ENCODE peak calls at places on chromosomes 7 and 10, in eight cellular contexts. X is neural progenitor cell; M is neuronal stem cell; T is EL; R is effector CD8-positive, alpha-beta T cell; E is activated CD4-positive, alpha-beta memory T cell treated with anti-CD3 and anti-CD28 coated beads, Interleukin-2, amount 10 ng/mL, durations not matched to agents 7 days and 5 days; B is brain microvascular endothelial cell; G is AG09309. D is an unnamed sample.

GRCh38 chr10:129764011-129764900 is 199.8 kb downstream of the EBF3 start:
- DNase-seq in X (no peak), M (no peak), T (no peak), R (no peak), E (peak), B (no peak), G (no peak), D (peak)

GRCh38 chr7:2734761-2735571 is 47.0 kb downstream of the AMZ1 start:
- DNase-seq in X (no peak), M (no peak), T (peak), R (no peak), E (peak), B (no peak), G (no peak), D (peak)

GRCh38 chr10:76968483-76968882 is 669.1 kb downstream of the KCNMA1 start:
- DNase-seq in X (no peak), M (no peak), T (no peak), R (no peak), E (no peak), B (no peak), G (no peak), D (no peak)

GRCh38 chr7:139991267-139991666 is 71.5 kb downstream of the PARP12 start:
- DNase-seq in X (no peak), M (no peak), T (no peak), R (no peak), E (no peak), B (no peak), G (no peak), D (no peak)

GRCh38 chr10:116371737-116372136 is 47.5 kb downstream of the CCDC172 start:
- DNase-seq in X (no peak), M (no peak), T (peak), R (no peak), E (no peak), B (no peak), G (no peak), D (no peak)

GRCh38 chr10:92590623-92591549 is 2.0 kb upstream of the KIF11 start:
- DNase-seq in X (peak), M (peak), T (peak), R (no peak), E (no peak), B (peak), G (no peak), D (peak)

GRCh38 chr10:89963446-89964102 is 262.2 kb downstream of the KIF20B start:
- DNase-seq in X (no peak), M (no peak), T (peak), R (no peak), E (no peak), B (no peak), G (no peak), D (no peak)

GRCh38 chr7:86785641-86786040 is 141.9 kb downstream of the GRM3 start:
- DNase-seq in X (no peak), M (no peak), T (no peak), R (no peak), E (no peak), B (no peak), G (no peak), D (no peak)

GRCh38 chr7:151689196-151689971 is 169.7 kb upstream of the RHEB start:
- DNase-seq in X (no peak), M (no peak), T (no peak), R (no peak), E (no peak), B (no peak), G (no peak), D (peak)

GRCh38 chr10:91185239-91185875 is 35.1 kb upstream of the PCGF5 start:
- DNase-seq in X (no peak), M (no peak), T (peak), R (no peak), E (no peak), B (peak), G (no peak), D (no peak)

GRCh38 chr10:63429280-63429679 is 36.5 kb downstream of the JMJD1C start:
- DNase-seq in X (no peak), M (no peak), T (peak), R (no peak), E (no peak), B (no peak), G (peak), D (no peak)

GRCh38 chr7:74291535-74291934 is 2.3 kb downstream of the CLIP2 start:
- DNase-seq in X (no peak), M (no peak), T (no peak), R (no peak), E (no peak), B (no peak), G (no peak), D (no peak)